ENCODE peak calls at places on chromosomes 3 and 15, in six cellular contexts. O, E, C, Q, A and K are unnamed samples.

GRCh38 chr15:99438222-99438592 is 127.6 kb upstream of the MEF2A start:
- DNase-seq in Q (no peak), C (no peak), O (no peak), A (no peak), E (peak; percentile 9), K (no peak)

GRCh38 chr15:60370105-60370803 is 27.5 kb downstream of the ANXA2 start:
- DNase-seq in O (no peak), E (no peak), C (no peak), Q (peak; percentile 76), A (peak; percentile 80), K (no peak)

GRCh38 chr3:37291275-37291700 is 116.9 kb upstream of the LRRFIP2 start:
- DNase-seq in A (peak; percentile 85), Q (peak; percentile 77), C (peak; percentile 55), E (no peak), O (no peak), K (no peak)

GRCh38 chr3:124663690-124664089 is 66.6 kb upstream of the UMPS start:
- DNase-seq in C (peak; percentile 40), E (no peak), O (no peak), Q (peak; percentile 67), A (no peak), K (no peak)

GRCh38 chr3:52784021-52784621 is 6.7 kb downstream of the ITIH1 start:
- DNase-seq in C (no peak), Q (no peak), A (no peak), E (no peak), O (no peak), K (peak; percentile 38)

GRCh38 chr3:112640864-112641751 is at the start of gene CCDC80:
- DNase-seq in Q (peak; percentile 84), C (peak; percentile 56), O (no peak), E (no peak), A (peak; percentile 95), K (no peak)

GRCh38 chr15:42136513-42136912 is 19.9 kb downstream of the PLA2G4F start:
- DNase-seq in E (no peak), C (no peak), Q (no peak), A (no peak), O (no peak), K (no peak)

GRCh38 chr3:48034000-48034516 is 17.8 kb upstream of the MAP4 start:
- DNase-seq in A (peak; percentile 68), O (no peak), C (peak; percentile 73), Q (peak; percentile 82), E (no peak), K (no peak)

GRCh38 chr3:39529551-39529950 is 62.1 kb downstream of the MOBP start:
- DNase-seq in Q (no peak), O (no peak), C (no peak), E (no peak), A (no peak), K (no peak)

GRCh38 chr15:70250208-70251201 is 152.8 kb upstream of the TLE3 start:
- DNase-seq in O (no peak), Q (no peak), E (no peak), C (no peak), A (no peak), K (no peak)

GRCh38 chr15:53351373-53351772 is 408.1 kb downstream of the WDR72 start:
- DNase-seq in O (no peak), Q (no peak), E (no peak), A (no peak), C (no peak), K (no peak)

GRCh38 chr3:25080461-25080860 is 347.6 kb upstream of the RARB start:
- DNase-seq in E (no peak), Q (no peak), C (no peak), O (no peak), A (peak; percentile 17), K (no peak)

GRCh38 chr3:187062526-187063177 is 76.6 kb downstream of the RPL39L start:
- DNase-seq in O (no peak), E (no peak), Q (peak; percentile 66), A (no peak), C (peak; percentile 39), K (no peak)

GRCh38 chr3:4069796-4070195 is 233.4 kb upstream of the SETMAR start:
- DNase-seq in C (no peak), Q (no peak), O (no peak), A (no peak), E (no peak), K (no peak)

GRCh38 chr3:179438836-179439235 is 12.4 kb downstream of the GNB4 start:
- DNase-seq in C (no peak), Q (no peak), A (no peak), E (peak; percentile 41), O (peak; percentile 57), K (no peak)

GRCh38 chr15:70713547-70714414 is 49.6 kb downstream of the UACA start:
- DNase-seq in C (peak; percentile 30), Q (peak; percentile 70), E (no peak), O (no peak), A (peak; percentile 46), K (no peak)

GRCh38 chr3:132008841-132009638 is 25.8 kb downstream of the CPNE4 start:
- DNase-seq in C (no peak), E (no peak), O (no peak), A (no peak), Q (no peak), K (no peak)

GRCh38 chr3:113156816-113157333 is 54.5 kb upstream of the BOC start:
- DNase-seq in E (no peak), Q (no peak), O (no peak), C (no peak), A (no peak), K (no peak)